ENCODE peak calls at places on chromosomes 12 and 14, in eight cellular contexts. E is NCI-H510A treated with DMSO at 0.1 percent for 48 hours; A is NCI-H2107; M is aorta; J is iris pigment epithelial cell; U is iPS-NIHi11; L is activated naive CD8-positive, alpha-beta T cell treated with anti-CD3 and anti-CD28 coated beads, Interleukin-2, amount 50 U/mL, for 24 hours; C is frontal cortex. I is an unnamed sample.

GRCh38 chr12:58174316-58174715 is 232.9 kb downstream of the ATP23 start:
- DNase-seq in E (no peak), A (no peak), M (no peak), J (peak), U (no peak), L (no peak), C (no peak), I (no peak)

GRCh38 chr14:67526676-67527459 is 6.2 kb upstream of the PLEKHH1 start:
- DNase-seq in E (peak), A (peak), M (peak), J (peak), U (peak), L (peak), C (no peak), I (peak)

GRCh38 chr14:50397461-50398196 is 948 bp upstream of the CDKL1 start:
- DNase-seq in E (no peak), A (no peak), M (no peak), J (no peak), U (no peak), L (no peak), C (peak), I (peak)

GRCh38 chr14:90114554-90114953 is 52.8 kb downstream of the KCNK13 start:
- DNase-seq in E (no peak), A (no peak), M (no peak), J (no peak), U (peak), L (no peak), C (no peak), I (peak)

GRCh38 chr12:99765469-99766114 is 118.0 kb downstream of the GARIN6 start:
- DNase-seq in E (no peak), A (no peak), M (no peak), J (no peak), U (no peak), L (no peak), C (no peak), I (no peak)

GRCh38 chr12:11875414-11875935 is 195.3 kb upstream of the BCL2L14 start:
- DNase-seq in E (no peak), A (no peak), M (no peak), J (no peak), U (peak), L (no peak), C (no peak), I (peak)

GRCh38 chr12:77686760-77687159 is 143.9 kb upstream of the NAV3 start:
- DNase-seq in E (no peak), A (no peak), M (no peak), J (peak), U (no peak), L (no peak), C (no peak), I (peak)

GRCh38 chr12:123889000-123889399 is 83.6 kb downstream of the CCDC92 start:
- DNase-seq in E (no peak), A (no peak), M (no peak), J (no peak), U (no peak), L (no peak), C (no peak), I (no peak)

GRCh38 chr12:55039761-55040160 is 20.0 kb downstream of the NEUROD4 start:
- DNase-seq in E (no peak), A (no peak), M (no peak), J (no peak), U (no peak), L (no peak), C (no peak), I (no peak)

GRCh38 chr12:124410354-124411175 is 115.7 kb downstream of the RFLNA start:
- DNase-seq in E (no peak), A (peak), M (peak), J (no peak), U (no peak), L (no peak), C (no peak), I (peak)

GRCh38 chr12:52266514-52266913 is 7.9 kb upstream of the KRT86 start:
- DNase-seq in E (peak), A (no peak), M (no peak), J (no peak), U (no peak), L (no peak), C (no peak), I (peak)

I was measured in DMS53.